ENCODE peak calls at places on chromosomes 12 and 14, in ten cellular contexts. One of them, this sample, is unnamed.

GRCh38 chr12:50506753-50507473 is 2.1 kb downstream of the DIP2B start:
- DNase-seq in Calu3: no peak
- DNase-seq in GM13977: no peak
- DNase-seq in T47D: no peak
- DNase-seq in activated CD4-positive, alpha-beta memory T cell treated with anti-CD3 and anti-CD28 coated beads, Interleukin-2, amount 10 ng/mL, durations not matched to agents 7 days and 5 days: no peak
- DNase-seq in AML-193: no peak
- DNase-seq in NCI-H2171: no peak
- DNase-seq in ureter: no peak
- DNase-seq in MCF 10A: no peak
- DNase-seq in stomach: no peak
- DNase-seq in this sample: no peak

GRCh38 chr14:36511981-36512584 is 7.9 kb downstream of the NKX2-1 start:
- DNase-seq in Calu3: no peak
- DNase-seq in NCI-H2171: no peak
- DNase-seq in ureter: no peak
- DNase-seq in AML-193: no peak
- DNase-seq in GM13977: peak; percentile 13
- DNase-seq in MCF 10A: no peak
- DNase-seq in stomach: no peak
- DNase-seq in activated CD4-positive, alpha-beta memory T cell treated with anti-CD3 and anti-CD28 coated beads, Interleukin-2, amount 10 ng/mL, durations not matched to agents 7 days and 5 days: no peak
- DNase-seq in T47D: no peak
- DNase-seq in this sample: no peak

GRCh38 chr12:16006752-16007151 is 95.6 kb downstream of the DERA start:
- DNase-seq in NCI-H2171: no peak
- DNase-seq in stomach: no peak
- DNase-seq in ureter: no peak
- DNase-seq in T47D: no peak
- DNase-seq in MCF 10A: no peak
- DNase-seq in activated CD4-positive, alpha-beta memory T cell treated with anti-CD3 and anti-CD28 coated beads, Interleukin-2, amount 10 ng/mL, durations not matched to agents 7 days and 5 days: no peak
- DNase-seq in GM13977: no peak
- DNase-seq in Calu3: no peak
- DNase-seq in AML-193: no peak
- DNase-seq in this sample: no peak

GRCh38 chr12:122999986-123000420 is 19.5 kb downstream of the ARL6IP4 start:
- DNase-seq in stomach: no peak
- DNase-seq in AML-193: no peak
- DNase-seq in Calu3: no peak
- DNase-seq in ureter: no peak
- DNase-seq in T47D: no peak
- DNase-seq in NCI-H2171: no peak
- DNase-seq in activated CD4-positive, alpha-beta memory T cell treated with anti-CD3 and anti-CD28 coated beads, Interleukin-2, amount 10 ng/mL, durations not matched to agents 7 days and 5 days: no peak
- DNase-seq in GM13977: no peak
- DNase-seq in MCF 10A: no peak
- DNase-seq in this sample: no peak

GRCh38 chr12:103401421-103401820 is 94.3 kb downstream of the C12orf42 start:
- DNase-seq in AML-193: no peak
- DNase-seq in GM13977: no peak
- DNase-seq in ureter: no peak
- DNase-seq in MCF 10A: peak; percentile 60
- DNase-seq in NCI-H2171: no peak
- DNase-seq in Calu3: peak; percentile 15
- DNase-seq in T47D: peak; percentile 74
- DNase-seq in activated CD4-positive, alpha-beta memory T cell treated with anti-CD3 and anti-CD28 coated beads, Interleukin-2, amount 10 ng/mL, durations not matched to agents 7 days and 5 days: no peak
- DNase-seq in stomach: no peak
- DNase-seq in this sample: peak; percentile 80

GRCh38 chr12:117053597-117054201 is 45.5 kb downstream of the TESC start:
- DNase-seq in NCI-H2171: no peak
- DNase-seq in AML-193: no peak
- DNase-seq in ureter: no peak
- DNase-seq in MCF 10A: no peak
- DNase-seq in T47D: peak; percentile 28
- DNase-seq in Calu3: no peak
- DNase-seq in activated CD4-positive, alpha-beta memory T cell treated with anti-CD3 and anti-CD28 coated beads, Interleukin-2, amount 10 ng/mL, durations not matched to agents 7 days and 5 days: no peak
- DNase-seq in GM13977: no peak
- DNase-seq in stomach: no peak
- DNase-seq in this sample: no peak

GRCh38 chr14:22159968-22160367 is 429.1 kb downstream of the DAD1 start:
- DNase-seq in AML-193: no peak
- DNase-seq in stomach: no peak
- DNase-seq in activated CD4-positive, alpha-beta memory T cell treated with anti-CD3 and anti-CD28 coated beads, Interleukin-2, amount 10 ng/mL, durations not matched to agents 7 days and 5 days: no peak
- DNase-seq in T47D: no peak
- DNase-seq in Calu3: no peak
- DNase-seq in MCF 10A: no peak
- DNase-seq in NCI-H2171: no peak
- DNase-seq in ureter: no peak
- DNase-seq in GM13977: no peak
- DNase-seq in this sample: no peak

GRCh38 chr12:122834229-122834920 is 882 bp upstream of the HIP1R start:
- DNase-seq in stomach: peak; percentile 64
- DNase-seq in NCI-H2171: peak; percentile 41
- DNase-seq in Calu3: peak; percentile 68
- DNase-seq in activated CD4-positive, alpha-beta memory T cell treated with anti-CD3 and anti-CD28 coated beads, Interleukin-2, amount 10 ng/mL, durations not matched to agents 7 days and 5 days: peak; percentile 24
- DNase-seq in T47D: peak; percentile 68
- DNase-seq in GM13977: peak; percentile 41
- DNase-seq in AML-193: no peak
- DNase-seq in ureter: no peak
- DNase-seq in MCF 10A: peak; percentile 56
- DNase-seq in this sample: peak; percentile 68

GRCh38 chr14:104290756-104291122 is 152.4 kb downstream of the KIF26A start:
- DNase-seq in NCI-H2171: no peak
- DNase-seq in ureter: no peak
- DNase-seq in T47D: no peak
- DNase-seq in AML-193: no peak
- DNase-seq in Calu3: no peak
- DNase-seq in GM13977: no peak
- DNase-seq in activated CD4-positive, alpha-beta memory T cell treated with anti-CD3 and anti-CD28 coated beads, Interleukin-2, amount 10 ng/mL, durations not matched to agents 7 days and 5 days: no peak
- DNase-seq in stomach: no peak
- DNase-seq in MCF 10A: no peak
- DNase-seq in this sample: no peak

GRCh38 chr14:74404435-74404834 is 21.6 kb downstream of the SYNDIG1L start:
- DNase-seq in GM13977: no peak
- DNase-seq in MCF 10A: no peak
- DNase-seq in stomach: no peak
- DNase-seq in Calu3: no peak
- DNase-seq in T47D: no peak
- DNase-seq in NCI-H2171: no peak
- DNase-seq in ureter: no peak
- DNase-seq in activated CD4-positive, alpha-beta memory T cell treated with anti-CD3 and anti-CD28 coated beads, Interleukin-2, amount 10 ng/mL, durations not matched to agents 7 days and 5 days: no peak
- DNase-seq in AML-193: no peak
- DNase-seq in this sample: no peak

GRCh38 chr12:14454098-14454907 is 88.8 kb downstream of the ATF7IP start:
- DNase-seq in MCF 10A: peak; percentile 55
- DNase-seq in AML-193: peak; percentile 33
- DNase-seq in NCI-H2171: no peak
- DNase-seq in T47D: peak; percentile 58
- DNase-seq in GM13977: peak; percentile 46
- DNase-seq in Calu3: peak; percentile 21
- DNase-seq in activated CD4-positive, alpha-beta memory T cell treated with anti-CD3 and anti-CD28 coated beads, Interleukin-2, amount 10 ng/mL, durations not matched to agents 7 days and 5 days: peak; percentile 44
- DNase-seq in ureter: no peak
- DNase-seq in stomach: no peak
- DNase-seq in this sample: peak; percentile 28

GRCh38 chr12:26028953-26029740 is 70.7 kb downstream of the RASSF8 start:
- DNase-seq in ureter: no peak
- DNase-seq in Calu3: peak; percentile 52
- DNase-seq in T47D: peak; percentile 55
- DNase-seq in AML-193: peak; percentile 30
- DNase-seq in GM13977: peak; percentile 38
- DNase-seq in MCF 10A: peak; percentile 56
- DNase-seq in stomach: no peak
- DNase-seq in NCI-H2171: no peak
- DNase-seq in activated CD4-positive, alpha-beta memory T cell treated with anti-CD3 and anti-CD28 coated beads, Interleukin-2, amount 10 ng/mL, durations not matched to agents 7 days and 5 days: peak; percentile 18
- DNase-seq in this sample: peak; percentile 31

GRCh38 chr12:10395390-10395998 is 5.7 kb upstream of the KLRK1 start:
- DNase-seq in AML-193: peak; percentile 87
- DNase-seq in NCI-H2171: no peak
- DNase-seq in stomach: peak; percentile 31
- DNase-seq in GM13977: peak; percentile 12
- DNase-seq in ureter: no peak
- DNase-seq in activated CD4-positive, alpha-beta memory T cell treated with anti-CD3 and anti-CD28 coated beads, Interleukin-2, amount 10 ng/mL, durations not matched to agents 7 days and 5 days: no peak
- DNase-seq in Calu3: peak; percentile 51
- DNase-seq in MCF 10A: peak; percentile 93
- DNase-seq in T47D: peak; percentile 93
- DNase-seq in this sample: peak; percentile 69

GRCh38 chr12:30614031-30614430 is 81.6 kb downstream of the IPO8 start:
- DNase-seq in T47D: no peak
- DNase-seq in ureter: no peak
- DNase-seq in Calu3: no peak
- DNase-seq in NCI-H2171: no peak
- DNase-seq in MCF 10A: no peak
- DNase-seq in stomach: no peak
- DNase-seq in GM13977: no peak
- DNase-seq in activated CD4-positive, alpha-beta memory T cell treated with anti-CD3 and anti-CD28 coated beads, Interleukin-2, amount 10 ng/mL, durations not matched to agents 7 days and 5 days: no peak
- DNase-seq in AML-193: no peak
- DNase-seq in this sample: no peak

GRCh38 chr12:3117144-3117581 is 40.0 kb downstream of the TSPAN9 start:
- DNase-seq in Calu3: no peak
- DNase-seq in NCI-H2171: no peak
- DNase-seq in activated CD4-positive, alpha-beta memory T cell treated with anti-CD3 and anti-CD28 coated beads, Interleukin-2, amount 10 ng/mL, durations not matched to agents 7 days and 5 days: no peak
- DNase-seq in AML-193: no peak
- DNase-seq in GM13977: no peak
- DNase-seq in T47D: no peak
- DNase-seq in ureter: no peak
- DNase-seq in stomach: no peak
- DNase-seq in MCF 10A: peak; percentile 80
- DNase-seq in this sample: peak; percentile 94

GRCh38 chr12:47078733-47079364 is 572 bp upstream of the PCED1B start:
- DNase-seq in GM13977: no peak
- DNase-seq in NCI-H2171: no peak
- DNase-seq in ureter: peak; percentile 63
- DNase-seq in MCF 10A: peak; percentile 39
- DNase-seq in stomach: no peak
- DNase-seq in activated CD4-positive, alpha-beta memory T cell treated with anti-CD3 and anti-CD28 coated beads, Interleukin-2, amount 10 ng/mL, durations not matched to agents 7 days and 5 days: peak; percentile 44
- DNase-seq in T47D: no peak
- DNase-seq in AML-193: no peak
- DNase-seq in Calu3: peak; percentile 45
- DNase-seq in this sample: peak; percentile 71

GRCh38 chr12:83161451-83161850 is 474.7 kb downstream of the TMTC2 start:
- DNase-seq in T47D: no peak
- DNase-seq in Calu3: no peak
- DNase-seq in activated CD4-positive, alpha-beta memory T cell treated with anti-CD3 and anti-CD28 coated beads, Interleukin-2, amount 10 ng/mL, durations not matched to agents 7 days and 5 days: no peak
- DNase-seq in NCI-H2171: no peak
- DNase-seq in GM13977: no peak
- DNase-seq in MCF 10A: peak; percentile 4
- DNase-seq in stomach: no peak
- DNase-seq in ureter: no peak
- DNase-seq in AML-193: no peak
- DNase-seq in this sample: no peak

GRCh38 chr12:132603240-132604107 is 6.9 kb downstream of the LRCOL1 start:
- DNase-seq in ureter: no peak
- DNase-seq in activated CD4-positive, alpha-beta memory T cell treated with anti-CD3 and anti-CD28 coated beads, Interleukin-2, amount 10 ng/mL, durations not matched to agents 7 days and 5 days: no peak
- DNase-seq in AML-193: no peak
- DNase-seq in MCF 10A: no peak
- DNase-seq in GM13977: no peak
- DNase-seq in Calu3: no peak
- DNase-seq in stomach: no peak
- DNase-seq in T47D: no peak
- DNase-seq in NCI-H2171: no peak
- DNase-seq in this sample: no peak

GRCh38 chr12:15726029-15726756 is 63.0 kb downstream of the EPS8 start:
- DNase-seq in T47D: no peak
- DNase-seq in ureter: no peak
- DNase-seq in activated CD4-positive, alpha-beta memory T cell treated with anti-CD3 and anti-CD28 coated beads, Interleukin-2, amount 10 ng/mL, durations not matched to agents 7 days and 5 days: no peak
- DNase-seq in NCI-H2171: no peak
- DNase-seq in GM13977: no peak
- DNase-seq in AML-193: peak; percentile 76
- DNase-seq in Calu3: no peak
- DNase-seq in stomach: no peak
- DNase-seq in MCF 10A: no peak
- DNase-seq in this sample: no peak

GRCh38 chr14:22887990-22888378 is 5.0 kb downstream of the REM2 start:
- DNase-seq in AML-193: no peak
- DNase-seq in NCI-H2171: peak; percentile 99
- DNase-seq in GM13977: peak; percentile 69
- DNase-seq in ureter: no peak
- DNase-seq in stomach: no peak
- DNase-seq in activated CD4-positive, alpha-beta memory T cell treated with anti-CD3 and anti-CD28 coated beads, Interleukin-2, amount 10 ng/mL, durations not matched to agents 7 days and 5 days: no peak
- DNase-seq in Calu3: no peak
- DNase-seq in T47D: no peak
- DNase-seq in MCF 10A: no peak
- DNase-seq in this sample: no peak

GRCh38 chr12:109477963-109478315 is 505 bp downstream of the UBE3B start:
- DNase-seq in activated CD4-positive, alpha-beta memory T cell treated with anti-CD3 and anti-CD28 coated beads, Interleukin-2, amount 10 ng/mL, durations not matched to agents 7 days and 5 days: no peak
- DNase-seq in ureter: no peak
- DNase-seq in AML-193: no peak
- DNase-seq in GM13977: no peak
- DNase-seq in NCI-H2171: no peak
- DNase-seq in T47D: no peak
- DNase-seq in stomach: no peak
- DNase-seq in MCF 10A: no peak
- DNase-seq in Calu3: no peak
- DNase-seq in this sample: no peak

GRCh38 chr12:132580701-132581292 is 29.6 kb downstream of the LRCOL1 start:
- DNase-seq in T47D: no peak
- DNase-seq in AML-193: no peak
- DNase-seq in NCI-H2171: no peak
- DNase-seq in GM13977: no peak
- DNase-seq in Calu3: no peak
- DNase-seq in activated CD4-positive, alpha-beta memory T cell treated with anti-CD3 and anti-CD28 coated beads, Interleukin-2, amount 10 ng/mL, durations not matched to agents 7 days and 5 days: no peak
- DNase-seq in stomach: no peak
- DNase-seq in MCF 10A: no peak
- DNase-seq in ureter: no peak
- DNase-seq in this sample: no peak

GRCh38 chr12:91327889-91328288 is 145.3 kb upstream of the DCN start:
- DNase-seq in activated CD4-positive, alpha-beta memory T cell treated with anti-CD3 and anti-CD28 coated beads, Interleukin-2, amount 10 ng/mL, durations not matched to agents 7 days and 5 days: no peak
- DNase-seq in GM13977: no peak
- DNase-seq in stomach: no peak
- DNase-seq in T47D: no peak
- DNase-seq in MCF 10A: peak; percentile 16
- DNase-seq in Calu3: no peak
- DNase-seq in ureter: no peak
- DNase-seq in NCI-H2171: no peak
- DNase-seq in AML-193: no peak
- DNase-seq in this sample: no peak

GRCh38 chr14:93049867-93050331 is 65.8 kb downstream of the ITPK1 start:
- DNase-seq in stomach: peak; percentile 44
- DNase-seq in Calu3: no peak
- DNase-seq in T47D: peak; percentile 49
- DNase-seq in activated CD4-positive, alpha-beta memory T cell treated with anti-CD3 and anti-CD28 coated beads, Interleukin-2, amount 10 ng/mL, durations not matched to agents 7 days and 5 days: no peak
- DNase-seq in AML-193: no peak
- DNase-seq in GM13977: no peak
- DNase-seq in MCF 10A: no peak
- DNase-seq in ureter: no peak
- DNase-seq in NCI-H2171: no peak
- DNase-seq in this sample: no peak

GRCh38 chr12:38904932-38905479 is 385 bp downstream of the CPNE8 start:
- DNase-seq in Calu3: peak; percentile 76
- DNase-seq in stomach: peak; percentile 64
- DNase-seq in NCI-H2171: no peak
- DNase-seq in MCF 10A: peak; percentile 96
- DNase-seq in GM13977: peak; percentile 64
- DNase-seq in T47D: peak; percentile 18
- DNase-seq in ureter: peak; percentile 90
- DNase-seq in activated CD4-positive, alpha-beta memory T cell treated with anti-CD3 and anti-CD28 coated beads, Interleukin-2, amount 10 ng/mL, durations not matched to agents 7 days and 5 days: peak; percentile 62
- DNase-seq in AML-193: no peak
- DNase-seq in this sample: peak; percentile 96

GRCh38 chr12:90099288-90099687 is 390.6 kb upstream of the ATP2B1 start:
- DNase-seq in MCF 10A: no peak
- DNase-seq in ureter: no peak
- DNase-seq in NCI-H2171: no peak
- DNase-seq in activated CD4-positive, alpha-beta memory T cell treated with anti-CD3 and anti-CD28 coated beads, Interleukin-2, amount 10 ng/mL, durations not matched to agents 7 days and 5 days: no peak
- DNase-seq in T47D: no peak
- DNase-seq in Calu3: no peak
- DNase-seq in GM13977: no peak
- DNase-seq in AML-193: no peak
- DNase-seq in stomach: no peak
- DNase-seq in this sample: no peak

GRCh38 chr12:27547592-27547991 is 23.6 kb downstream of the PPFIBP1 start:
- DNase-seq in AML-193: no peak
- DNase-seq in T47D: no peak
- DNase-seq in activated CD4-positive, alpha-beta memory T cell treated with anti-CD3 and anti-CD28 coated beads, Interleukin-2, amount 10 ng/mL, durations not matched to agents 7 days and 5 days: no peak
- DNase-seq in Calu3: no peak
- DNase-seq in NCI-H2171: no peak
- DNase-seq in GM13977: no peak
- DNase-seq in stomach: no peak
- DNase-seq in MCF 10A: no peak
- DNase-seq in ureter: no peak
- DNase-seq in this sample: no peak

GRCh38 chr12:53948650-53949593 is 5.8 kb upstream of the HOXC12 start:
- DNase-seq in AML-193: peak; percentile 26
- DNase-seq in ureter: no peak
- DNase-seq in NCI-H2171: no peak
- DNase-seq in Calu3: no peak
- DNase-seq in stomach: no peak
- DNase-seq in MCF 10A: no peak
- DNase-seq in activated CD4-positive, alpha-beta memory T cell treated with anti-CD3 and anti-CD28 coated beads, Interleukin-2, amount 10 ng/mL, durations not matched to agents 7 days and 5 days: no peak
- DNase-seq in GM13977: no peak
- DNase-seq in T47D: no peak
- DNase-seq in this sample: no peak

This sample was measured in Daoy.